ENCODE peak calls at places on chromosomes 11 and 22, in five cellular contexts. H, A, Q, E and Z are unnamed samples.

GRCh38 chr11:95360382-95360781 is 129.4 kb upstream of the SESN3 start:
- DNase-seq in H (no peak), Q (no peak), A (no peak), E (no peak), Z (no peak)

GRCh38 chr22:49334589-49334873 is 493.1 kb downstream of the BRD1 start:
- DNase-seq in Q (no peak), E (no peak), A (no peak), H (no peak), Z (no peak)

GRCh38 chr11:6719588-6719987 is 36.4 kb upstream of the MRPL17 start:
- DNase-seq in H (no peak), Q (no peak), A (no peak), E (no peak), Z (no peak)

GRCh38 chr11:88404932-88405710 is 67.6 kb upstream of the CTSC start:
- DNase-seq in Q (no peak), H (no peak), A (no peak), E (no peak), Z (no peak)

GRCh38 chr11:94885133-94885532 is 88.2 kb downstream of the CWC15 start:
- DNase-seq in A (no peak), E (no peak), Q (peak; percentile 31), H (peak; percentile 2), Z (no peak)

GRCh38 chr11:111000400-111001090 is 245.0 kb upstream of the POU2AF2 start:
- DNase-seq in A (no peak), Q (no peak), H (no peak), E (no peak), Z (no peak)

GRCh38 chr22:20089977-20090729 is 10.1 kb downstream of the DGCR8 start:
- DNase-seq in E (no peak), A (no peak), Q (no peak), H (no peak), Z (no peak)

GRCh38 chr11:109196016-109196415 is 226.0 kb upstream of the C11orf87 start:
- DNase-seq in E (no peak), Q (no peak), A (no peak), H (no peak), Z (no peak)

GRCh38 chr11:133228406-133229330 is 303.6 kb downstream of the OPCML start:
- DNase-seq in Q (no peak), E (peak; percentile 71), H (no peak), A (peak; percentile 80), Z (no peak)

GRCh38 chr11:111871693-111872161 is 346 bp upstream of the ALG9 start:
- DNase-seq in A (no peak), H (no peak), E (no peak), Q (no peak), Z (no peak)

DNA sequence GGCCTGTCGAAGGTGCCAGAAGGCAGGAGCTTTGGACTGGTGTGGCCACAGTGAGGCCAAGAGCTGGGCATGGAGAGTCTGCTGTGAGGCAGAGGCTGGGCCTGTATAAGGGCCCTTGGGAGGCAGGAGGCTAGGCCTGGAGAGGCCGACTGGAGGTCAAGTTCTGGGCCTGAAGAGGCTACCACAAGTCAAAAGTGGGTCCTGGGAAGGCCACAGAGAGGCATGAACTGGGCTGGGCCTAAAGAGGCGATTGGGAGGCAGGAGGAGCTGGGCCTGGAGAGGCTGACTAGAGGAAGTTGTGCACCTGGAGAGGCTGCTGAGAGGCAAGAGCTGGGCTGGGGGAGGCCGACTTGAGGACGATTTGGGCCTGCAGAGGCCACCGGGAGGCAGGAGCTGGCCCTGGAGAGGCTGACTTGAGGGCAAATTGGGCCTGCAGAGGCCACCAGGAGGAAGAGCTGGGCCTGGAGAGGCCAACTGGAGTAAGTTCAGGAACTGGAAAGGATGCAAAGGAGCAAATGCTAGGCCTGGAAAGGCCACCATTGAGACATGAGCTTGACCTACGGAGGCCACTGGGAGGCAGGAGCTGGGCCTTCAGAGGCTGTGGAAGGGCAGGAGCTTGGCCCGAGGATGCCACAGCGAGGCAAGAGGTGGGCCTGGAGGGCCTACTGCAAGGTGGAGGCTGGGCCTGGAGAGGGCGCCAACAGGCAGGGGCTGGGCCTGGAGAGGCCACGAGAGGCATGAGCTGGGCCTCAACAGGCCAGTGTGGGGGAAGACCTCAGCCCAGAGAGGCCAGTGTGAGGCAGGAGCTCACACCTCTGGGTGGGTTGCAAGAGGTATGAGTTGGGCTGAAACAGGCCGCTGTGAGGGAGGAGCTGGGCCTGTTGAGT is 39.8 kb downstream of the OR4C45 start:
- DNase-seq in Q (no peak), H (no peak), A (no peak), E (no peak), Z (no peak)
- TF ChIP-seq SUZ12 in Q (no peak), H (no peak), A (no peak), E (no peak), Z (no peak)

GRCh38 chr11:113332638-113333329 is 18.4 kb downstream of the TTC12 start:
- DNase-seq in E (no peak), A (no peak), H (no peak), Q (no peak), Z (no peak)
- TF ChIP-seq SUZ12 in E (no peak), A (no peak), H (no peak), Q (no peak), Z (no peak)

DNA sequence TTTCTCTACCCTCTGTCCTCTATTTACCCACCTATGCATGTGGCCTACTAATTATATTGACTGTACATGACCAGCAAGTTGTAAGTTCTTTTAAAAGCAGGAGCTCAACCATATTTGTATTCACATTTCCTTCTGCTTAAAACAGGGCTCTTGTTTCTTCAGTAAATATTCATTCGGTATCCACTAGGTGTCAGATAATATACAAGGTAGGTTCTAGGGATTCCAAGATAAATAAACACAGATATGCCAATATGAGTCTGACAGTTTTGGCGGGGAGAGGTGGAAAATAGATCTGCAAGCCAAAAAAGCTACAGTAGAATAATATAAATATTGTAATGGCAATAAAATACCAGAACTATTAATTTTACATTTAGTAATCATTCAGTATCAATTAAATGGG is 15.3 kb upstream of the RAB30 start:
- DNase-seq in E (no peak), A (no peak), Q (no peak), H (no peak), Z (peak; percentile 39)
- TF ChIP-seq SUZ12 in E (no peak), A (no peak), Q (no peak), H (no peak), Z (no peak)

GRCh38 chr11:130166457-130166784 is 6.8 kb downstream of the ST14 start:
- DNase-seq in E (no peak), Q (no peak), H (no peak), A (no peak), Z (peak; percentile 33)
- TF ChIP-seq SUZ12 in E (no peak), Q (no peak), H (no peak), A (no peak), Z (no peak)

GRCh38 chr11:12074529-12075195 is 35.7 kb upstream of the MICAL2 start:
- DNase-seq in H (no peak), E (no peak), Q (no peak), A (no peak), Z (no peak)

GRCh38 chr11:12076840-12077534 is 33.4 kb upstream of the MICAL2 start:
- DNase-seq in A (no peak), H (no peak), E (no peak), Q (no peak), Z (no peak)

GRCh38 chr11:12077535-12078280 is 32.7 kb upstream of the MICAL2 start:
- DNase-seq in Q (no peak), A (no peak), E (no peak), H (no peak), Z (no peak)

GRCh38 chr11:12075291-12075690 is 35.1 kb upstream of the MICAL2 start:
- DNase-seq in A (no peak), H (no peak), E (no peak), Q (no peak), Z (no peak)

DNA sequence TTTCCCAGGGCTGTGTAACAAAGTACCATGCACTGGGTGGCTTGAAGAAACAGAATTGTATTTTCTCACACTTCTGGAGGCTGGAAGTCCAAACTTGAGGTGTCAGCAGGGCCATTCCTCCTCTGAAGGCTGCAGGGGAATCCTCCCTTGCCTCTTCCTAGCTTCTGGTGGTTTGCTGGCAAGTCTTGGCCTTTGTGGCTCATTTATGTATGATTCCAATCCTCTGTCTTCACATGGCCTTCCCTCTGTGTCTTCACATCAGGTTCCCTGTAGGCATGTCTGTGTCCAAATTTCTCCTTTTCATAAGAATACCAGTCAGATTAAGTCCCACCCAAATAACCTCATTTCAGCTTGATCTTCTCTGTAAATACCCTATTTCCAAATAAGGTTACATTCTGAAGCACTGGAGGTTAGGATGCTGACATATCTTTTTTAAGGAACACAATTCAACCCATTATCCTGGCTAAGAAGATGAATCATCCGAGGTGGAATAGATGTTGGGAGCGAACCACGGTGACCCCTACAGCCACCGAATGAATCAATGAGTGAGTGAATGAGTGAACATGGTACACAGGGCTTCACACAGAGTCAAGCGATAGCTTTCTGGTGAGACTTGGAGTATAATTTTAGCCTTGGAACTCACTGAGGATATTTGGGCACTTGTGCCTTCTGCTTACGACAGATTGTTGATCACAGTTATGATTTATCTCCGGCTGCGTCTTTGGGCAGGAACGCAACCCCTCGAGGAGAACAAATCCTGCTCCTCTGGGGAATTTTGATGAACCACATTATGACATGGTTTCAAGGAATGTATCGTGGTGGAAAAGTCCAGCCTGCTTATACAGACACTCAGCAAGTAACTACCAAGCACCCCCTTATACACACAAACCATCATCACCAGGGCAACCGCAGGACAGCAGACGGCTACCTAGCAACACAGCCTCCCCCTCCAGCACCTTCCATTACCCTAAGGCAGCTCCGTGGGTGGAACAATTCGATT is 34.3 kb upstream of the MICAL2 start:
- DNase-seq in Q (no peak), E (no peak), A (no peak), H (no peak), Z (no peak)
- TF ChIP-seq SUZ12 in Q (no peak), E (no peak), A (no peak), H (no peak), Z (no peak)

GRCh38 chr11:82754410-82754809 is 20.7 kb upstream of the FAM181B start:
- DNase-seq in A (no peak), E (no peak), Q (no peak), H (no peak), Z (no peak)
- TF ChIP-seq SUZ12 in A (no peak), E (no peak), Q (no peak), H (no peak), Z (no peak)

GRCh38 chr11:118771481-118772278 is 19.3 kb downstream of the DDX6 start:
- DNase-seq in E (no peak), Q (no peak), A (no peak), H (no peak), Z (no peak)
- TF ChIP-seq SUZ12 in E (no peak), Q (no peak), A (no peak), H (no peak), Z (no peak)

DNA sequence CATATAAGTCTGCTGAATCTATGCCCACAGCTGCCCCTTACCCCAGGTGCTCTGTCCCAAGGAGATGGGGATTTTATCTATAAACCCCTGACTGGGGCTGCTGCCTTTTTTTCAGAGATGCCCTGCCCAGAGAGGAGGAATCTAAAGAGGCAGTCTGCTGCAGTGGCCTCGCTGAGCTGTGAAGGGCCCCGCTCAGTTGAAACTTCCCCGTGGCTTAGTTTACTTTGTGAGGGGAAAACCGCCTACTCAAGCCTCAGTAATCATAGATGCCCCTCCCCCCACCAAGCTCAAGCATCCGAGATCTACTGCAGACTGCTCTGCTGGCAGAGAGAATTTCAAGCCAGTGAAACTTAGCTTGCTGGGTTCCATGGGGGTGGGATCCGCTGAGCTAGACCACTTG is 7.4 kb upstream of the SCGB1D4 start:
- DNase-seq in H (no peak), E (no peak), Q (no peak), A (no peak), Z (no peak)
- TF ChIP-seq SUZ12 in H (no peak), E (no peak), Q (no peak), A (no peak), Z (no peak)